ENCODE peak calls at places on chromosomes 13 and 19, in five cellular contexts. One of them, this sample, is unnamed.

GRCh38 chr19:30059741-30060140 is 117.7 kb downstream of the URI1 start:
- DNase-seq in CD4-positive, CD25-positive, alpha-beta regulatory T cell: no peak
- DNase-seq in stimulated activated CD8-positive, alpha-beta memory T cell treated with anti-CD3 and anti-CD28 coated beads, Interleukin-12 subunit alpha, Interleukin-12 subunit beta, amount 100 ng/mL, for 4 hours: no peak
- DNase-seq in stimulated activated CD4-positive, alpha-beta T cell treated with anti-CD3 and anti-CD28 coated beads, Interleukin-1b, Interleukin-23, amount 100 ng/mL, for 1 hour: no peak
- DNase-seq in IMR-90: no peak
- DNase-seq in this sample: no peak

GRCh38 chr13:80070024-80070703 is 270.8 kb downstream of the SPRY2 start:
- DNase-seq in stimulated activated CD8-positive, alpha-beta memory T cell treated with anti-CD3 and anti-CD28 coated beads, Interleukin-12 subunit alpha, Interleukin-12 subunit beta, amount 100 ng/mL, for 4 hours: no peak
- DNase-seq in stimulated activated CD4-positive, alpha-beta T cell treated with anti-CD3 and anti-CD28 coated beads, Interleukin-1b, Interleukin-23, amount 100 ng/mL, for 1 hour: no peak
- DNase-seq in IMR-90: no peak
- DNase-seq in CD4-positive, CD25-positive, alpha-beta regulatory T cell: no peak
- DNase-seq in this sample: no peak

GRCh38 chr13:43229506-43229905 is 206.1 kb downstream of the DNAJC15 start:
- DNase-seq in IMR-90: peak
- DNase-seq in stimulated activated CD8-positive, alpha-beta memory T cell treated with anti-CD3 and anti-CD28 coated beads, Interleukin-12 subunit alpha, Interleukin-12 subunit beta, amount 100 ng/mL, for 4 hours: no peak
- DNase-seq in CD4-positive, CD25-positive, alpha-beta regulatory T cell: no peak
- DNase-seq in stimulated activated CD4-positive, alpha-beta T cell treated with anti-CD3 and anti-CD28 coated beads, Interleukin-1b, Interleukin-23, amount 100 ng/mL, for 1 hour: no peak
- DNase-seq in this sample: no peak

GRCh38 chr19:13172335-13173128 is 22.3 kb downstream of the IER2 start:
- DNase-seq in CD4-positive, CD25-positive, alpha-beta regulatory T cell: peak
- DNase-seq in stimulated activated CD4-positive, alpha-beta T cell treated with anti-CD3 and anti-CD28 coated beads, Interleukin-1b, Interleukin-23, amount 100 ng/mL, for 1 hour: no peak
- DNase-seq in stimulated activated CD8-positive, alpha-beta memory T cell treated with anti-CD3 and anti-CD28 coated beads, Interleukin-12 subunit alpha, Interleukin-12 subunit beta, amount 100 ng/mL, for 4 hours: peak
- DNase-seq in IMR-90: peak
- DNase-seq in this sample: no peak

GRCh38 chr13:91142572-91142971 is 204.9 kb upstream of the MIR17HG start:
- DNase-seq in IMR-90: peak
- DNase-seq in CD4-positive, CD25-positive, alpha-beta regulatory T cell: no peak
- DNase-seq in stimulated activated CD8-positive, alpha-beta memory T cell treated with anti-CD3 and anti-CD28 coated beads, Interleukin-12 subunit alpha, Interleukin-12 subunit beta, amount 100 ng/mL, for 4 hours: no peak
- DNase-seq in stimulated activated CD4-positive, alpha-beta T cell treated with anti-CD3 and anti-CD28 coated beads, Interleukin-1b, Interleukin-23, amount 100 ng/mL, for 1 hour: no peak
- DNase-seq in this sample: no peak

GRCh38 chr19:7000816-7001215 is 20.4 kb downstream of the MBD3L2B start:
- DNase-seq in stimulated activated CD8-positive, alpha-beta memory T cell treated with anti-CD3 and anti-CD28 coated beads, Interleukin-12 subunit alpha, Interleukin-12 subunit beta, amount 100 ng/mL, for 4 hours: no peak
- DNase-seq in stimulated activated CD4-positive, alpha-beta T cell treated with anti-CD3 and anti-CD28 coated beads, Interleukin-1b, Interleukin-23, amount 100 ng/mL, for 1 hour: no peak
- DNase-seq in CD4-positive, CD25-positive, alpha-beta regulatory T cell: no peak
- DNase-seq in IMR-90: no peak
- DNase-seq in this sample: no peak

GRCh38 chr19:13255719-13256059 is 105.5 kb downstream of the IER2 start:
- DNase-seq in CD4-positive, CD25-positive, alpha-beta regulatory T cell: no peak
- DNase-seq in stimulated activated CD4-positive, alpha-beta T cell treated with anti-CD3 and anti-CD28 coated beads, Interleukin-1b, Interleukin-23, amount 100 ng/mL, for 1 hour: no peak
- DNase-seq in stimulated activated CD8-positive, alpha-beta memory T cell treated with anti-CD3 and anti-CD28 coated beads, Interleukin-12 subunit alpha, Interleukin-12 subunit beta, amount 100 ng/mL, for 4 hours: no peak
- DNase-seq in IMR-90: no peak
- DNase-seq in this sample: no peak

GRCh38 chr19:2611483-2612464 is 90.7 kb downstream of the GNG7 start:
- DNase-seq in stimulated activated CD4-positive, alpha-beta T cell treated with anti-CD3 and anti-CD28 coated beads, Interleukin-1b, Interleukin-23, amount 100 ng/mL, for 1 hour: no peak
- DNase-seq in CD4-positive, CD25-positive, alpha-beta regulatory T cell: no peak
- DNase-seq in stimulated activated CD8-positive, alpha-beta memory T cell treated with anti-CD3 and anti-CD28 coated beads, Interleukin-12 subunit alpha, Interleukin-12 subunit beta, amount 100 ng/mL, for 4 hours: no peak
- DNase-seq in IMR-90: no peak
- DNase-seq in this sample: no peak

GRCh38 chr13:70339738-70340137 is 231.5 kb upstream of the KLHL1 start:
- DNase-seq in stimulated activated CD8-positive, alpha-beta memory T cell treated with anti-CD3 and anti-CD28 coated beads, Interleukin-12 subunit alpha, Interleukin-12 subunit beta, amount 100 ng/mL, for 4 hours: no peak
- DNase-seq in IMR-90: no peak
- DNase-seq in CD4-positive, CD25-positive, alpha-beta regulatory T cell: no peak
- DNase-seq in stimulated activated CD4-positive, alpha-beta T cell treated with anti-CD3 and anti-CD28 coated beads, Interleukin-1b, Interleukin-23, amount 100 ng/mL, for 1 hour: no peak
- DNase-seq in this sample: no peak

GRCh38 chr13:34161829-34162544 is 344.0 kb downstream of the RFC3 start:
- DNase-seq in CD4-positive, CD25-positive, alpha-beta regulatory T cell: no peak
- DNase-seq in stimulated activated CD8-positive, alpha-beta memory T cell treated with anti-CD3 and anti-CD28 coated beads, Interleukin-12 subunit alpha, Interleukin-12 subunit beta, amount 100 ng/mL, for 4 hours: no peak
- DNase-seq in stimulated activated CD4-positive, alpha-beta T cell treated with anti-CD3 and anti-CD28 coated beads, Interleukin-1b, Interleukin-23, amount 100 ng/mL, for 1 hour: no peak
- DNase-seq in IMR-90: peak
- DNase-seq in this sample: no peak

GRCh38 chr13:71786815-71787214 is 80.2 kb downstream of the DACH1 start:
- DNase-seq in stimulated activated CD4-positive, alpha-beta T cell treated with anti-CD3 and anti-CD28 coated beads, Interleukin-1b, Interleukin-23, amount 100 ng/mL, for 1 hour: no peak
- DNase-seq in stimulated activated CD8-positive, alpha-beta memory T cell treated with anti-CD3 and anti-CD28 coated beads, Interleukin-12 subunit alpha, Interleukin-12 subunit beta, amount 100 ng/mL, for 4 hours: no peak
- DNase-seq in IMR-90: no peak
- DNase-seq in CD4-positive, CD25-positive, alpha-beta regulatory T cell: no peak
- DNase-seq in this sample: no peak

GRCh38 chr13:31374682-31375081 is 174.9 kb downstream of the B3GLCT start:
- DNase-seq in IMR-90: no peak
- DNase-seq in stimulated activated CD4-positive, alpha-beta T cell treated with anti-CD3 and anti-CD28 coated beads, Interleukin-1b, Interleukin-23, amount 100 ng/mL, for 1 hour: no peak
- DNase-seq in stimulated activated CD8-positive, alpha-beta memory T cell treated with anti-CD3 and anti-CD28 coated beads, Interleukin-12 subunit alpha, Interleukin-12 subunit beta, amount 100 ng/mL, for 4 hours: no peak
- DNase-seq in CD4-positive, CD25-positive, alpha-beta regulatory T cell: no peak
- DNase-seq in this sample: no peak

GRCh38 chr13:21998279-21998678 is 327.4 kb downstream of the FGF9 start:
- DNase-seq in stimulated activated CD8-positive, alpha-beta memory T cell treated with anti-CD3 and anti-CD28 coated beads, Interleukin-12 subunit alpha, Interleukin-12 subunit beta, amount 100 ng/mL, for 4 hours: no peak
- DNase-seq in CD4-positive, CD25-positive, alpha-beta regulatory T cell: no peak
- DNase-seq in IMR-90: no peak
- DNase-seq in stimulated activated CD4-positive, alpha-beta T cell treated with anti-CD3 and anti-CD28 coated beads, Interleukin-1b, Interleukin-23, amount 100 ng/mL, for 1 hour: no peak
- DNase-seq in this sample: no peak

GRCh38 chr13:90889906-90890305 is 457.6 kb upstream of the MIR17HG start:
- DNase-seq in stimulated activated CD4-positive, alpha-beta T cell treated with anti-CD3 and anti-CD28 coated beads, Interleukin-1b, Interleukin-23, amount 100 ng/mL, for 1 hour: no peak
- DNase-seq in IMR-90: no peak
- DNase-seq in CD4-positive, CD25-positive, alpha-beta regulatory T cell: no peak
- DNase-seq in stimulated activated CD8-positive, alpha-beta memory T cell treated with anti-CD3 and anti-CD28 coated beads, Interleukin-12 subunit alpha, Interleukin-12 subunit beta, amount 100 ng/mL, for 4 hours: no peak
- DNase-seq in this sample: no peak

GRCh38 chr19:35117017-35117570 is 1.5 kb downstream of the FXYD3 start:
- DNase-seq in stimulated activated CD4-positive, alpha-beta T cell treated with anti-CD3 and anti-CD28 coated beads, Interleukin-1b, Interleukin-23, amount 100 ng/mL, for 1 hour: no peak
- DNase-seq in stimulated activated CD8-positive, alpha-beta memory T cell treated with anti-CD3 and anti-CD28 coated beads, Interleukin-12 subunit alpha, Interleukin-12 subunit beta, amount 100 ng/mL, for 4 hours: no peak
- DNase-seq in CD4-positive, CD25-positive, alpha-beta regulatory T cell: no peak
- DNase-seq in IMR-90: no peak
- DNase-seq in this sample: no peak

GRCh38 chr13:92833071-92833470 is 393.5 kb upstream of the GPC6 start:
- DNase-seq in stimulated activated CD4-positive, alpha-beta T cell treated with anti-CD3 and anti-CD28 coated beads, Interleukin-1b, Interleukin-23, amount 100 ng/mL, for 1 hour: no peak
- DNase-seq in IMR-90: peak
- DNase-seq in CD4-positive, CD25-positive, alpha-beta regulatory T cell: no peak
- DNase-seq in stimulated activated CD8-positive, alpha-beta memory T cell treated with anti-CD3 and anti-CD28 coated beads, Interleukin-12 subunit alpha, Interleukin-12 subunit beta, amount 100 ng/mL, for 4 hours: no peak
- DNase-seq in this sample: no peak